ENCODE peak calls at places on chromosomes 6 and 20, in six cellular contexts. S is stimulated activated CD8-positive, alpha-beta memory T cell treated with anti-CD3 and anti-CD28 coated beads, Interleukin-7, amount 100 ng/mL, for 48 hours; M is AML-193; O is GM23248; W is BJ; C is omental fat pad. T is an unnamed sample.

GRCh38 chr6:3165631-3166534 is 8.5 kb upstream of the TUBB2A start:
- DNase-seq in S (no peak), O (peak; percentile 73), M (no peak), C (no peak), W (no peak), T (no peak)

GRCh38 chr6:33061987-33062386 is 11.5 kb downstream of the HLA-DPA1 start:
- DNase-seq in W (no peak), M (peak; percentile 12), O (no peak), C (no peak), S (no peak), T (no peak)

GRCh38 chr20:24633521-24633920 is 164.1 kb downstream of the SYNDIG1 start:
- DNase-seq in S (no peak), M (no peak), W (no peak), C (no peak), O (no peak), T (no peak)

GRCh38 chr6:117840541-117840983 is 66.5 kb upstream of the SLC35F1 start:
- DNase-seq in C (no peak), M (peak; percentile 45), W (no peak), S (no peak), O (peak; percentile 60), T (no peak)

GRCh38 chr6:139133272-139133671 is 1.6 kb upstream of the HECA start:
- DNase-seq in C (no peak), O (no peak), S (no peak), M (no peak), W (no peak), T (no peak)

GRCh38 chr6:105609375-105609991 is 206.6 kb upstream of the PREP start:
- DNase-seq in W (no peak), S (no peak), M (no peak), C (no peak), O (no peak), T (no peak)

GRCh38 chr6:148650941-148651540 is 95.8 kb upstream of the UST start:
- DNase-seq in W (no peak), O (no peak), C (no peak), M (no peak), S (no peak), T (no peak)

GRCh38 chr6:132865364-132865763 is 51.0 kb downstream of the RPS12 start:
- DNase-seq in W (no peak), M (no peak), C (no peak), S (no peak), O (no peak), T (no peak)

GRCh38 chr20:59195316-59195993 is 31.8 kb downstream of the ZNF831 start:
- DNase-seq in W (no peak), S (no peak), C (no peak), M (no peak), O (no peak), T (no peak)

GRCh38 chr6:27814665-27815424 is 97.4 kb downstream of the OR2B2 start:
- DNase-seq in M (peak; percentile 33), C (no peak), W (peak; percentile 83), S (no peak), O (peak; percentile 85), T (no peak)

GRCh38 chr20:63009988-63010769 is 3.4 kb upstream of the BHLHE23 start:
- DNase-seq in C (no peak), M (no peak), O (no peak), W (no peak), S (peak; percentile 43), T (peak; percentile 88)

GRCh38 chr6:170067923-170068360 is 222.9 kb downstream of the DLL1 start:
- DNase-seq in O (no peak), C (no peak), W (no peak), S (no peak), M (no peak), T (no peak)

GRCh38 chr6:5783584-5784089 is 223.1 kb downstream of the NRN1 start:
- DNase-seq in S (no peak), C (no peak), O (no peak), M (no peak), W (no peak), T (no peak)

GRCh38 chr6:106628658-106629102 is 618 bp downstream of the RTN4IP1 start:
- DNase-seq in W (no peak), S (no peak), C (no peak), O (no peak), M (peak; percentile 47), T (peak; percentile 48)

GRCh38 chr20:3565851-3566250 is 95.0 kb downstream of the ATRN start:
- DNase-seq in C (no peak), W (no peak), O (no peak), M (no peak), S (no peak), T (no peak)

GRCh38 chr6:70371454-70372105 is 41.7 kb upstream of the FAM135A start:
- DNase-seq in O (peak; percentile 93), S (no peak), M (peak; percentile 93), W (peak; percentile 16), C (no peak), T (peak; percentile 57)

GRCh38 chr20:54173653-54174451 is at the start of gene CYP24A1:
- DNase-seq in M (no peak), W (no peak), O (peak; percentile 64), S (no peak), C (no peak), T (no peak)

GRCh38 chr20:49916146-49917002 is 1.0 kb upstream of the SPATA2 start:
- DNase-seq in O (peak; percentile 65), C (no peak), S (no peak), M (no peak), W (no peak), T (no peak)

GRCh38 chr6:105112577-105112976 is 67.2 kb downstream of the POPDC3 start:
- DNase-seq in O (peak; percentile 14), C (no peak), W (no peak), M (no peak), S (no peak), T (no peak)

GRCh38 chr20:4592316-4593148 is 129.2 kb upstream of the PRND start:
- DNase-seq in C (no peak), W (no peak), O (peak; percentile 64), M (peak; percentile 33), S (peak; percentile 22), T (peak; percentile 22)

GRCh38 chr20:14991023-14991422 is 653.6 kb upstream of the FLRT3 start:
- DNase-seq in O (peak; percentile 47), M (no peak), C (no peak), S (no peak), W (no peak), T (no peak)